ENCODE peak calls at places on chromosomes 16 and 17, in four cellular contexts. One of them, this sample, is unnamed. For H3K4me1, the result is how much of the 10 kb centered on the place peaks cover.

GRCh38 chr17:33389506-33390141 is 96.5 kb upstream of the ASIC2 start:
- DNase-seq in HCT116: no peak
- DNase-seq in stomach: no peak
- DNase-seq in sigmoid colon: no peak
- DNase-seq in this sample: no peak

GRCh38 chr16:67326115-67326471 is 448 bp downstream of the KCTD19 start:
- DNase-seq in HCT116: no peak
- DNase-seq in stomach: no peak
- DNase-seq in sigmoid colon: no peak
- DNase-seq in this sample: no peak

GRCh38 chr17:51258756-51259573 is 884 bp downstream of the MBTD1 start:
- DNase-seq in HCT116: no peak
- DNase-seq in stomach: no peak
- DNase-seq in sigmoid colon: peak
- DNase-seq in this sample: no peak

GRCh38 chr16:26649646-26650045 is 417.1 kb upstream of the C16orf82 start:
- DNase-seq in HCT116: no peak
- DNase-seq in stomach: no peak
- DNase-seq in sigmoid colon: no peak
- DNase-seq in this sample: no peak

GRCh38 chr17:70621593-70621992 is 452.3 kb downstream of the KCNJ2 start:
- DNase-seq in HCT116: no peak
- DNase-seq in stomach: no peak
- DNase-seq in sigmoid colon: no peak
- DNase-seq in this sample: no peak

GRCh38 chr16:29900888-29901606 is 759 bp downstream of the ASPHD1 start:
- DNase-seq in HCT116: no peak
- DNase-seq in stomach: peak
- DNase-seq in sigmoid colon: no peak
- DNase-seq in this sample: peak

GRCh38 chr17:77316191-77316641 is 175.4 kb downstream of the SEC14L1 start:
- DNase-seq in HCT116: no peak
- DNase-seq in stomach: no peak
- DNase-seq in sigmoid colon: peak
- DNase-seq in this sample: peak

GRCh38 chr16:47565454-47565853 is 104.3 kb downstream of the PHKB start:
- DNase-seq in HCT116: no peak
- DNase-seq in stomach: no peak
- DNase-seq in sigmoid colon: peak
- DNase-seq in this sample: no peak

GRCh38 chr16:6124136-6124535 is 1026.5 kb upstream of the EEF2KMT start:
- DNase-seq in HCT116: no peak
- DNase-seq in stomach: no peak
- DNase-seq in sigmoid colon: no peak
- DNase-seq in this sample: no peak

GRCh38 chr16:69073181-69073669 is 32.2 kb upstream of the HAS3 start:
- DNase-seq in HCT116: peak
- DNase-seq in stomach: no peak
- DNase-seq in sigmoid colon: no peak
- DNase-seq in this sample: no peak

GRCh38 chr16:89759742-89760366 is 38.5 kb downstream of the ZNF276 start:
- DNase-seq in HCT116: no peak
- DNase-seq in stomach: no peak
- DNase-seq in sigmoid colon: no peak
- DNase-seq in this sample: peak

GRCh38 chr16:11155284-11155806 is 100.7 kb downstream of the SOCS1 start:
- DNase-seq in HCT116: no peak
- DNase-seq in stomach: no peak
- DNase-seq in sigmoid colon: no peak
- DNase-seq in this sample: no peak

GRCh38 chr17:6027342-6028024 is 42.7 kb upstream of the WSCD1 start:
- DNase-seq in HCT116: no peak
- DNase-seq in stomach: no peak
- DNase-seq in sigmoid colon: no peak
- DNase-seq in this sample: no peak

GRCh38 chr16:67151431-67152097 is 766 bp upstream of the B3GNT9 start:
- DNase-seq in HCT116: no peak
- DNase-seq in stomach: no peak
- DNase-seq in sigmoid colon: no peak
- DNase-seq in this sample: peak

GRCh38 chr17:18158022-18158600 is 25.5 kb upstream of the ALKBH5 start:
- DNase-seq in HCT116: peak
- DNase-seq in stomach: peak
- DNase-seq in sigmoid colon: peak
- DNase-seq in this sample: peak

GRCh38 chr16:11980167-11980844 is 3.8 kb downstream of the SNX29 start:
- DNase-seq in HCT116: no peak
- DNase-seq in stomach: no peak
- DNase-seq in sigmoid colon: no peak
- DNase-seq in this sample: no peak

GRCh38 chr17:1695365-1695764 is 10.7 kb upstream of the PRPF8 start:
- DNase-seq in HCT116: no peak
- DNase-seq in stomach: no peak
- DNase-seq in sigmoid colon: no peak
- DNase-seq in this sample: no peak

GRCh38 chr16:46904471-46904870 is 20.3 kb downstream of the GPT2 start:
- DNase-seq in HCT116: no peak
- DNase-seq in stomach: no peak
- DNase-seq in sigmoid colon: no peak
- DNase-seq in this sample: no peak

GRCh38 chr17:12395733-12396354 is 269.8 kb upstream of the MYOCD start:
- DNase-seq in HCT116: peak
- DNase-seq in stomach: peak
- DNase-seq in sigmoid colon: no peak
- DNase-seq in this sample: peak

GRCh38 chr17:48012151-48012520 is 25.5 kb downstream of the COPZ2 start:
- DNase-seq in HCT116: no peak
- DNase-seq in stomach: peak
- DNase-seq in sigmoid colon: no peak
- DNase-seq in this sample: peak

GRCh38 chr16:4327386-4327781 is 11.5 kb downstream of the GLIS2 start:
- DNase-seq in HCT116: no peak
- DNase-seq in stomach: no peak
- DNase-seq in sigmoid colon: peak
- DNase-seq in this sample: no peak

GRCh38 chr17:48490391-48491026 is 40.3 kb downstream of the HOXB1 start:
- DNase-seq in HCT116: no peak
- DNase-seq in stomach: no peak
- DNase-seq in sigmoid colon: no peak
- DNase-seq in this sample: no peak

GRCh38 chr16:4379001-4379688 is 7.5 kb downstream of the VASN start:
- DNase-seq in HCT116: no peak
- DNase-seq in stomach: no peak
- DNase-seq in sigmoid colon: no peak
- DNase-seq in this sample: no peak

GRCh38 chr16:674214-674881 is 1.1 kb upstream of the RHBDL1 start:
- DNase-seq in HCT116: no peak
- DNase-seq in stomach: no peak
- DNase-seq in sigmoid colon: no peak
- DNase-seq in this sample: no peak

GRCh38 chr16:28981517-28981916 is 3.3 kb upstream of the LAT start:
- DNase-seq in HCT116: no peak
- DNase-seq in stomach: no peak
- DNase-seq in sigmoid colon: no peak
- DNase-seq in this sample: peak

GRCh38 chr16:2842340-2843000 is 12.4 kb downstream of the ZG16B start:
- DNase-seq in HCT116: peak
- DNase-seq in stomach: peak
- DNase-seq in sigmoid colon: peak
- DNase-seq in this sample: peak

DNA sequence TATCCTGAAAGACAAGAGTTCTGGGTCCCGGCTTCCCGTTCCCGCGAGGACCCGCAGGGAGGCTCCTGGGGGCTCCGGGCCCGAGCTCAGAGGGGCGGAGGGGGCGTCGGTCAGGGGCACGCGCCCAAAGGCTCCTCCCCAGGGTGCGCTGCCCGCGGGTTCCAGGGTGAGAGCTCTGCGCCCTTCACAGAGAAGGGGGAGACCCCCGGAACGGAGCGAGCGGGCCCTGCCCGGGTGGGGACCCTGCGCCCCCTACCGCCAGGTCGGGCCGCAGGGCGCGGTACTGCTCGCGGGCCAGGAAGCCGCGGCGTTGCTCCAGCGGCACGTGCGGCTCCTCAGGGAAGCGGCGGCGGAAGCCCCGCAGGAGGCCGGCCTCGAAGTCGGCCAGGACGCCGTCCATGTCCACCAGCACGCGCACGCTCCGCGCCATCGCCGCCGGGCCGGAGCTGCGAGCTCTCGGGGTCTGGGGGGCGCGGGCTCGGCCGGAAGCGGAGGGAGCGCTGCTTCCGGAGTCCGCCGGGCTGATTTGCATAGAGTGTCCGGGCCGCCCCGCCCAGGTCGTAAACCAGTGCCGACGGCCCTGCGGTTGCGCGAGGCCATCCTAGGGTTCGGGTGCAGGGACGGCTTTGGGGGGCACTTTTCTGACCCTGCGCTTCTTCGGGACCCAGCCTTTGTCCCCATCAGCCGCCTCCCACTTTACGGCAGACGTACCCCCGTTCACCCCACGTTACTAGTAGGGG is at the start of gene NT5C:
- DNase-seq in HCT116: no peak
- DNase-seq in stomach: peak
- DNase-seq in sigmoid colon: peak
- DNase-seq in this sample: peak
- TF ChIP-seq POLR2AphosphoS5 in HCT116: peak
- TF ChIP-seq POLR2AphosphoS5 in stomach: peak
- TF ChIP-seq POLR2AphosphoS5 in sigmoid colon: peak
- TF ChIP-seq POLR2AphosphoS5 in this sample: peak

DNA sequence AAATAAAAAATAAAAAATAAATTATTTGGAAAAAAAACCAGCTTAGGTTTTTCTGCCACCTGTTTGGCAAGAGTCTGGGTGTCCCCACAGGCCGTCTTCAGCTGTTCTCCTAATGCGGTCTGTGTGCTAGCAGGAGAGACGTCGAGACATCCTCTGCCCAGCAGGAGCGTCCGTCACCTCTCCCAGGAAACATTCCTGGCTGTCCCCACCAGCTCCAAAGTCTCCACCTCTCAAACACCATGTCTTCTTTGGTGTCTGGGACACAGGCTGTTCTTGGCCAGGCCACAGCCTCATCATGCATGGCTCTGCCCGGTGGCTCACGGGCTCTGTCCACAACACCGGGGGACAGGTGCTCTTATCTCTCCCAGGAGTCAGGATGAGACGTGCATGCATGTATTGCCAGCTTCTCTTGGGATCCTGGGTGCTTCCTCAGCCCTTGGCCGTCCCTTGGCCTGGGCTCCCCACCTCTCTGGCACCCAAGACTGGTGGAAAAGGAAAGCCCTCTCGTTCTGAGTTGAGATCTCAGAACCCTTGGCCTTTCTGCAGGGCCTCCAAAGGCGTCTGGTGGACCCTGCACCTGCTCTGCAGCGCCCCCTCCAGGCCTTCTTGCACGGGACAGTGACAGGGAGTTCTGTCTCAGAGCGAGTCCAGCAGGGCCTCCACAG is 84.9 kb upstream of the CBX4 start:
- DNase-seq in HCT116: peak
- DNase-seq in stomach: peak
- DNase-seq in sigmoid colon: no peak
- DNase-seq in this sample: peak
- H3K4me1 ChIP-seq in HCT116: under half
- H3K4me1 ChIP-seq in stomach: half or more
- H3K4me1 ChIP-seq in sigmoid colon: under half
- H3K4me1 ChIP-seq in this sample: under half

DNA sequence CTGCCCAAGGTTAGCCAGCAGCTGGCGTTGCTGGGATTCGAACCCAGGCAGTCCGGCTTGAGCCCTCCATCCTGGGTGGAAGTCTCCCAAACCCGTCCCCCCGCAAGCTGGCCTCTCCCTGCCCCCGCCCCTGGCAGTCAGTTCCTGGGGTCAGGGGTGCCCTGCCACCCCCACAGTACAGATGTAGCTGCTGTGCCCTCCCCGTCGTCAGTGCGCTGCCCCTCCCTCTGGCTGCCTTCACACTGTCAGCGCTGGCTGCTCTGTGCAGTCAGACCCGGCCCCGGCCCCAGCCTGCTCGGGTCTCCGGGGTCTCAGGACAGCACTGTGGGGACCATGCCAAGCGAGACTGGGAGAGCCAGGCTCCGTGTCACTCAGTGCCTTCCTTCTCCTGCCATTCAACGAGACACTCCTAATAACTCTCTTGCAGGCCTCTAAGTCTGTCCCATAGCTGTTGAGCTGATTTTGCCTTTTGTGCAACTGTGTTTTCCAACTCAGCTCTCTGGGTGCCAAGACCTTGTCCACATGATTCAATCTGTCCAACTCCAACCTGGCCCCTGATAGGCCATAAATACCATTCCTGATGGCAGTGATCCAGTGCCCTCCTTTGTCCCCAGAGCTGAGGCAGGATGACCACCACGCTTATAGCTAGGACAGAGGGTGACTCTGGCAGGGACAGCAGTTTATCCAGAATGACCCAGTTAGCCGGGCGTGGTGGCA is 55.5 kb upstream of the IL34 start:
- DNase-seq in HCT116: no peak
- DNase-seq in stomach: no peak
- DNase-seq in sigmoid colon: no peak
- DNase-seq in this sample: no peak
- TF ChIP-seq POLR2AphosphoS5 in HCT116: no peak
- TF ChIP-seq POLR2AphosphoS5 in stomach: no peak
- TF ChIP-seq POLR2AphosphoS5 in sigmoid colon: no peak
- TF ChIP-seq POLR2AphosphoS5 in this sample: no peak

GRCh38 chr16:50999181-50999580 is 151.9 kb downstream of the SALL1 start:
- DNase-seq in HCT116: no peak
- DNase-seq in stomach: no peak
- DNase-seq in sigmoid colon: no peak
- DNase-seq in this sample: peak
- H3K4me1 ChIP-seq in HCT116: under half
- H3K4me1 ChIP-seq in stomach: under half
- H3K4me1 ChIP-seq in sigmoid colon: under half
- H3K4me1 ChIP-seq in this sample: under half

DNA sequence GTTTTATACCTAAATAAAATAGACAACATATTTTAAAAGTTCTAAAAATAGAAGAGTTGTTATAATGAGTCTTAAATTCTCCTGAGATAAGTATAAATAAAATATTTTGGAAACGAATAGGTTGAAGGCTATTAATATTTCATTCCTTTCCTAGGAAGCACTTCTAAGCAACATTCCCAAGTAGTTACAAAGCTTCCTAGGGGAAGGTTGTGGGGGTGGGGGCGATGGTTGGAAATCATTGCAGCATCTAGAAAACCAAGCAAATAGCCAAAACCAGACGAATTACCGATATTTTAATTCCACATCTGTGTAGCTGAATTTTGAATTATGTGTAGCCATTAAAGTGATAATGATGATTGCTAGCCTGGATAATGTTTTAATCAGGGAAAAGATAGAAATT is 26.9 kb downstream of the PTRH2 start:
- DNase-seq in HCT116: no peak
- DNase-seq in stomach: no peak
- DNase-seq in sigmoid colon: no peak
- DNase-seq in this sample: no peak
- TF ChIP-seq POLR2AphosphoS5 in HCT116: no peak
- TF ChIP-seq POLR2AphosphoS5 in stomach: no peak
- TF ChIP-seq POLR2AphosphoS5 in sigmoid colon: no peak
- TF ChIP-seq POLR2AphosphoS5 in this sample: no peak

DNA sequence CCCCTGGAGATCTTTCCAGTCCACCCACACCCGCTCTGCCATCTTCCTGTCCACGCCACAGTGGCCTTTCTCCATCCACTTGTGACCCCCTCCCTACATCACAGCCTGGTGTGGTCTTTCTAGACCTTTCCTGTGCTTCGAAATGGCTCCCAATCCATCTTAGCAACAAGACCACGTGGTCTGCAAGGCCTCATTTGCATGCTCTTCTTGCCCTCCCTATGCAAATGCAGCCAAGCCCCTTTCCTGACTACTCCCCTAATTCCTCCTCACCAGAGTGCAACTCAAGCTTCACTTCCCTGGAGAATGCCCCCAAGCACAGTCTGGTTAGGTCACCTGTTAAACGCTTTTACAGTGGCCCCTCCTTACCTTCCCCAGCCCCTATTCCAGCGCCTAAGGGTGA is 6.1 kb downstream of the PPP1R9B start:
- DNase-seq in HCT116: no peak
- DNase-seq in stomach: no peak
- DNase-seq in sigmoid colon: no peak
- DNase-seq in this sample: no peak
- H3K4me1 ChIP-seq in HCT116: under half
- H3K4me1 ChIP-seq in stomach: half or more
- H3K4me1 ChIP-seq in sigmoid colon: under half
- H3K4me1 ChIP-seq in this sample: under half